ENCODE peak calls at places on chromosomes 2 and 18, in six cellular contexts. D is fibroblast of lung, S is BE2C, Z is thoracic aorta, U is left lung, T is astrocyte of the spinal cord. M is an unnamed sample.

GRCh38 chr18:75500510-75500909 is 73.0 kb upstream of the SMIM21 start:
- DNase-seq in D (peak; percentile 43), S (no peak), T (peak; percentile 10), Z (no peak), U (no peak), M (no peak)

GRCh38 chr2:10982931-10983701 is 71.4 kb downstream of the KCNF1 start:
- DNase-seq in S (no peak), D (no peak), Z (no peak), U (no peak), T (no peak), M (no peak)

GRCh38 chr2:164066095-164066494 is 330.3 kb upstream of the FIGN start:
- DNase-seq in D (no peak), S (no peak), T (no peak), U (no peak), Z (no peak), M (no peak)

GRCh38 chr2:120204417-120204816 is 18.8 kb downstream of the TMEM185B start:
- DNase-seq in T (no peak), U (no peak), Z (no peak), S (no peak), D (no peak), M (no peak)

GRCh38 chr2:29502452-29502851 is 387.2 kb downstream of the CLIP4 start:
- DNase-seq in D (peak; percentile 78), T (no peak), Z (no peak), S (no peak), U (no peak), M (no peak)

GRCh38 chr2:120552800-120553471 is 182.7 kb upstream of the GLI2 start:
- DNase-seq in S (peak; percentile 57), U (peak; percentile 79), T (peak; percentile 53), D (peak; percentile 60), Z (peak; percentile 40), M (no peak)

GRCh38 chr18:48667276-48668254 is 128.7 kb downstream of the CTIF start:
- DNase-seq in S (peak; percentile 57), Z (no peak), U (no peak), D (peak; percentile 43), T (peak; percentile 46), M (peak; percentile 20)

GRCh38 chr2:28291811-28292455 is 100.7 kb upstream of the FOSL2 start:
- DNase-seq in Z (no peak), U (no peak), T (peak; percentile 76), D (peak; percentile 83), S (no peak), M (no peak)

GRCh38 chr2:231038483-231039293 is 1.4 kb downstream of the C2orf72 start:
- DNase-seq in U (no peak), S (no peak), T (no peak), Z (no peak), D (no peak), M (no peak)

GRCh38 chr2:231037731-231038482 is 584 bp downstream of the C2orf72 start:
- DNase-seq in T (no peak), D (no peak), Z (no peak), S (peak; percentile 42), U (no peak), M (no peak)

GRCh38 chr2:231036131-231036530 is 1.2 kb upstream of the C2orf72 start:
- DNase-seq in T (no peak), S (no peak), Z (no peak), U (no peak), D (no peak), M (no peak)

GRCh38 chr2:231036578-231037106 is 681 bp upstream of the C2orf72 start:
- DNase-seq in S (no peak), D (no peak), U (no peak), Z (no peak), T (no peak), M (no peak)

DNA sequence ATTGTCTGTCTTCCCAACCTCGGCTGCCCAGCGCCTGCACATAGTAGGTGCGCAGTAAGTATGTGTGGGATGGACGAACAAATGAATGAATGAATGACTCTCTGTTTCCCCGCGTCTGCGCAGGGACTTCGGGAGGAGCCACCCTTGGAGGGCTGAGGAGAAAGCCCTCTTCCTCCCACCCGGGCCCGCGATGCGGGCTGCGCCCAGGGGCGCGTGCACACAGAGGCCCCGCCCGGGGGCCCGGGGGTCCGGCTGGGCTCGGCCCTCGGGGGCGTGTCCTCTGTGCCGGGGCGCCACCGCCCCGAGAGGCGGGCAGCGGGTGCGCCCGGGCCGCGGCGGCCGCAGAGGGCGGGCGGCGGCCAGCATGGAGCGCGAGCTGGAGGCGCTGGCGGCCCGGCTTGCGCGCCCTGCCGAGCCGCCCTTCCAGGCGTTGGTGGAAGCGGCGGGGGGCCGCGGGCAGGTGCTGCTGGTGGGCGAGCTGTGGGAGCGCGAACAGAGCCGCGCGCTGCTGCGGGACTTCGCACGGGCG is at the start of gene C2orf72:
- DNase-seq in S (peak; percentile 33), D (no peak), Z (no peak), T (no peak), U (no peak), M (no peak)
- H3K4me3 ChIP-seq in S (no peak within 1 kb of the TSS), D (no peak within 1 kb of the TSS), Z (peak within 1 kb of the TSS; percentile 48), T (no peak within 1 kb of the TSS), U (no peak within 1 kb of the TSS), M (no peak within 1 kb of the TSS)

GRCh38 chr2:63048367-63049171 is 2.1 kb upstream of the OTX1 start:
- DNase-seq in Z (no peak), T (no peak), S (no peak), D (no peak), U (no peak), M (no peak)

GRCh38 chr2:63049291-63050185 is 1.1 kb upstream of the OTX1 start:
- DNase-seq in Z (no peak), U (no peak), D (no peak), S (no peak), T (peak; percentile 29), M (no peak)

GRCh38 chr2:63044360-63045327 is 6.0 kb upstream of the OTX1 start:
- DNase-seq in Z (no peak), T (no peak), U (no peak), D (no peak), S (no peak), M (no peak)

GRCh38 chr2:63047534-63048281 is 2.9 kb upstream of the OTX1 start:
- DNase-seq in T (no peak), U (no peak), S (no peak), Z (no peak), D (no peak), M (no peak)

DNA sequence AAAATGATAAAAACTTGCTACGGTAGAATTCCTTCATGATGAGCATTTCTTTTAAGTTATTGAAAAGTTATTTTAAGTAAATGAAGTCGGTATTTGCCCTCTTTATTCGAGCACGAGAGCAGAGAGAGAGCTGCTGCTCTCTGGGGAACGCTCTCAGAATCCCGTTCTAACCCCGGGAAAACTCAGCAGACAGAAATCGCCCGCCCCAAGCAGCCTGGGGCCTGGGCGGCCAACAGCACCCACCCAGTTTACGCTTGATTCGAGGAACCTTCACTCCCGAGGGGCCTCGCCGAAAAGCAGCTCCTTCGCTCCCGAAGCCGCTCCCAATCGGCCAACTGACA is 3.5 kb upstream of the OTX1 start:
- DNase-seq in T (no peak), Z (no peak), D (no peak), U (no peak), S (no peak), M (no peak)
- H3K4me3 ChIP-seq in T (no peak overlapping the region), Z (no peak overlapping the region), D (no peak overlapping the region), U (no peak overlapping the region), S (no peak overlapping the region), M (no peak overlapping the region)

DNA sequence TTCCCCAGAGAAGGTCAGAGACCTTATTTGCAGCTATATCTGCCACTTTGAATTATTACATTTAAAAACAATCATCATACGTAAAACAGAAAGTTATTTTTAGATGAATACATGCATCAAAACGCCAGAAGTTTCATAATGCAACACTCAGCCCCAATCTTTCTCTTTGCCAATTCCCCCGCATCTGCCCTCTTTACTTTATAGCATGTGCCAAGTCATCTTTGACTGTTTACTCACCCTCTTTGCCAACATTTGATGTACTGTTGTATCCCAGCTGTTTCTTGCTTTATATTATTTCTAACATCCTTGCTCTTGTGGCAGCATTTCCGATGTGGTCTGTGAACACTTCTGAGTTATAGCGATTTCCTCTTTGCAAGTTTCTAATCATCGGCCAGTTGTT is 86.2 kb downstream of the CRIM1 start:
- DNase-seq in S (no peak), Z (no peak), U (no peak), T (peak; percentile 48), D (no peak), M (no peak)
- H3K4me3 ChIP-seq in S (no peak overlapping the region), Z (peak overlapping the region; percentile 32), U (no peak overlapping the region), T (no peak overlapping the region), D (no peak overlapping the region), M (no peak overlapping the region)

DNA sequence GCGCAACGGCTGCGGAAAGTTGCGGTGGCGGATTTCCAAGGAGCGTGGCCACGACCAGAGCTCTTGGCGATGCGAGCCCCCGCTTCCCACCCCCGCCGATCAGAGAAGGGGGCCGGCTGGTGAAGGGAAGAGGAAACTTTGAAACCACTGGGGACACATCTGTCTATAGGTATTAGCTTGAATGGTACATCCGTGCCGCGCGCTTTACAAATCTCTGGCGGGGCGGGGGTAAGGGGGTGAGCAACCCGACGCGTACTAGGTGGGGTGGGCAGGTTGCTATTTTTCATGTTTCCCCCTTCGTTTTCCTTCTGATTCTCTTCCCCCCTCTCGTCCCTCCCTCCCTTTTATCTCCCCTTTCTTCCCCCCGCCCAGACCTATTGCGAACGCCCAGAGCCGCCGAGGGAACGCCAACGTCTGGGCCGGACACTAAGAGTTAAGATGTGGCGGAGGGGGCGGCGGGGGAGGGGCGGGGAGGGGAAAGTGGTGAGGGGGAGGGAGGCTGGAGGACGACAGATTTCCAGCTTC is 452 bp upstream of the POU3F3 start:
- DNase-seq in T (no peak), S (no peak), U (no peak), D (no peak), Z (no peak), M (no peak)
- H3K4me3 ChIP-seq in T (peak overlapping the region; percentile 59), S (peak overlapping the region; percentile 36), U (peak overlapping the region; percentile 3), D (no peak overlapping the region), Z (peak overlapping the region; percentile 80), M (peak overlapping the region; percentile 60)